ENCODE peak calls at places on chromosomes 6 and 20, in five cellular contexts. S, Z, X, N and R are unnamed samples.

GRCh38 chr6:106213660-106214276 is 111.8 kb downstream of the ATG5 start:
- DNase-seq in S (no peak), Z (no peak), X (no peak), N (no peak), R (no peak)

GRCh38 chr20:57471496-57472210 is 53.3 kb downstream of the CTCFL start:
- DNase-seq in S (no peak), Z (no peak), X (no peak), N (no peak), R (no peak)

GRCh38 chr6:162251257-162251656 is 476.3 kb downstream of the PRKN start:
- DNase-seq in S (no peak), Z (no peak), X (peak), N (no peak), R (no peak)

GRCh38 chr20:54476336-54476928 is 1.0 kb downstream of the DOK5 start:
- DNase-seq in S (no peak), Z (peak), X (no peak), N (no peak), R (no peak)

GRCh38 chr6:108791700-108792099 is 56.5 kb upstream of the ARMC2 start:
- DNase-seq in S (no peak), Z (no peak), X (no peak), N (no peak), R (no peak)

GRCh38 chr20:45581702-45582101 is 2.6 kb upstream of the WFDC8 start:
- DNase-seq in S (no peak), Z (no peak), X (no peak), N (no peak), R (no peak)

GRCh38 chr20:38841570-38841969 is 36.1 kb downstream of the PPP1R16B start:
- DNase-seq in S (no peak), Z (no peak), X (no peak), N (no peak), R (no peak)

GRCh38 chr20:13526551-13526950 is 112.2 kb downstream of the TASP1 start:
- DNase-seq in S (no peak), Z (no peak), X (no peak), N (no peak), R (no peak)

GRCh38 chr6:108115598-108116058 is 41.1 kb upstream of the OSTM1 start:
- DNase-seq in S (peak), Z (peak), X (peak), N (no peak), R (peak)

DNA sequence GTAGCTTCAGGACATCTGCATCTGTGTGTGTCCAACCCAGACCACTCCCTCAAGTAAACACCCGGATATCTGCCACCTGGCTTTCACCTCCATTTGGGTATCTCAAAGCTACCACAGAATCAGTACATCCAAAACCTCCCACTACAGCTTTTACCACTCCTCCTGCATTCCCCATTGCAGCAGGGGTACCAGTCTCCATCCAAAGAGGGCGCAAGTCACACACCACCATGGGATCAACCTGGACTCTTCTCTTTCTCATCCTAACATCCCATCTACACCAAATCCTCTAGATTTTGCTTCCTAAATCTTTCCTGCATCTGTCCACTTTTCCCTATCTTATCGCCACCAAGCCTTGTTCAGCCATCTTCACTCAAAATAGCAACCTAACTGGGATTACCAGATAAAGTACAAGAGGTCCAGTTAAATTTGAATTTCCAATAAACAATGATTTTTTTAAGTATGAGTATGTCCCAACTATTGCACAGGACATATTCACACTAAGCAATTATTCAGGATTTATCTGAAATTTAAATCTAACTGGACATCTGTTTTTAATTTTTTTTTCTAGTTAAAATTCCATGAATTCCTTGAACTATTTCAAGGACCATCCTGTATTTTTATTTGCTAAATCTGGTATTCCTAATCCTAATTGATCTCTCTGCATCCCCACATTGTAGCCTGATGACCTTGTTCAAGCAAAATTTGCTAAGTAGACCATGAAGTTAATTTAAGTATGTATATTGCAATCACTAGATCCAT is 164.3 kb upstream of the MLN start:
- DNase-seq in S (no peak), Z (no peak), X (no peak), N (no peak), R (no peak)
- TF ChIP-seq CTCF in S (peak), Z (peak), X (peak), N (peak), R (no peak)

GRCh38 chr20:60748086-60748485 is 504.0 kb upstream of the CDH4 start:
- DNase-seq in S (no peak), Z (no peak), X (no peak), N (no peak), R (no peak)

GRCh38 chr20:60751826-60752225 is 500.2 kb upstream of the CDH4 start:
- DNase-seq in S (no peak), Z (no peak), X (no peak), N (no peak), R (no peak)

GRCh38 chr20:60752741-60753420 is 499.2 kb upstream of the CDH4 start:
- DNase-seq in S (no peak), Z (no peak), X (no peak), N (no peak), R (no peak)

GRCh38 chr20:60750909-60751308 is 501.2 kb upstream of the CDH4 start:
- DNase-seq in S (no peak), Z (no peak), X (no peak), N (no peak), R (no peak)

GRCh38 chr20:60749804-60750602 is 502.1 kb upstream of the CDH4 start:
- DNase-seq in S (no peak), Z (no peak), X (peak), N (no peak), R (no peak)
- TF ChIP-seq CTCF in S (no peak), Z (no peak), X (no peak), N (no peak), R (no peak)

DNA sequence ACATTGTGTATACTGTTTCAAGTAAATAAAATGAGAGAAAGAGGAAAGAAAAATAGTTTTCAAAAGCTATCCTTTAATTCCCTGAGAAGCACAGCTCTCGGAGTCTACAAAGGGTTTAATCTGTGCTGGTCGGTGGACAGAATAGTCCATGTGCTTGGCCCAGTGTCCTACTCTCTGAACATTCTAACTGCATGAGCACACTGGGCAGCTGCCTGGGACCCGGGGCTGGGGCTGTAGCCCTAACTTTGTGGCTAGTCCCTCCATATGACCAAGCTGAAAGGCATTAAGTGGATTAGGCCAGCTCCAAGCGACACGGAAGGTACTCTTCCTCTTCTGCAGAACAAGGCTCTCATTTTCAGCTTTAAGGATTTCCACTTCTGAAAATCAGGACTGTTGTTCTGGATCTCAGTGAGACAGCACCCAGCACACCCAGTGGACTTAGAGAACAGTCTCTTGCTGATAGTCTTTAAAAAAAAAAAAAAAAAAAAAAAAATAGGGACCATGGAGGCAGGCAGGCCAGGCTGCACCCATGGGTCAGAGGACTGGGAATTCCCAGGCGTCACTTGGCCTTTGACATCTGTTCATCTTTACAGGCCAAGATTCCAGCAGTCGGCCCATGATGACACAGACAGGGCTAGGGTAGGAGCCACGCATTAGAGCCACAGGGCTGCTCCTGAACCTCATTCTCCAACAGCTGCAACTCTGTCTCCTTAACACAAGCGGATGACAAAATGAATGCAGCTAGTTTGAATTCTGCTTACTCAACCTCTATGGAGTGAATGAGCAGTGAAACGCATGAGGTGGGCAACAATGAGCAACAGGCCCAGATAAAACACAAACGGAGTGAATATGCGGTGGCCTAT is 126.2 kb downstream of the LY86 start:
- DNase-seq in S (no peak), Z (no peak), X (no peak), N (no peak), R (no peak)
- TF ChIP-seq CTCF in S (no peak), Z (no peak), X (no peak), N (no peak), R (no peak)

DNA sequence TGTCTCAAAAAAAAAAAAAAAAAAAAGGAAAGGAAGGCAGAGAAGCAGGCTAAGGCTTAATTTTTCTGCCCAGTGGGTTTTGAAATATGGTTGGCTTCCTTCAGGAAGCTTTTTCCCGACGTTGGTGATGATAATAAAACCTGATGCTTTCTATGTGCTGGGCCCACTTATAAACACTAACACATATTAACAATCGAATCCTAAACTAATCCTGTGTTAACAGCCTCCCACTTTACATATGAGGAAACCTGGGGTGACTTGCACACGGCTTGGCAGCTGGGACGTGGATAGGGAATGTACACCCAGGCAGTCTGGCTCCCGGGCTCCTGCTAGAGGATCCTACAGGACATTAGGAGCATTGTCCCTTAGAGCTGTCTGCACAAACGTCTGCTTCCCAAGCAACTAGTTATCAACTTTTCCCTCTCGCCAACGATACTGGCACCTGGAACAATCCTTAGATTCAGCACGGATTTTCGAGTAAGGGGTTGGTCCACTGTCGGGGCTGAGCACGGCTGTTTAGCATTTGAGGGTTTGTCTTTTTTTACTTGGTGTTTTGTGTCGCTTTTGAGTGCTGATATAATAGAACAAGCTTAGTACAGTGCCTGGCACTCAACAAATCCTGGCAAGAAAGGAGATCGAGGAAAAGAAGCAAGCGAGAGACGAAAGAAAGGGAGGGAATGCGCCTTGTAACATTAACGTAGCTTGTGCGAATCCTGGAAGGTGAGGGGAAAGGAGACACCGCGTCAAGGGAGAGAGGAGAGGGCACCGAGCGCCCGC is 622 bp upstream of the KIZ start:
- DNase-seq in S (no peak), Z (peak), X (no peak), N (peak), R (no peak)
- TF ChIP-seq CTCF in S (no peak), Z (no peak), X (no peak), N (peak), R (no peak)

GRCh38 chr20:12166053-12166717 is 248.5 kb downstream of the BTBD3 start:
- DNase-seq in S (no peak), Z (no peak), X (peak), N (no peak), R (no peak)
- TF ChIP-seq CTCF in S (no peak), Z (no peak), X (no peak), N (no peak), R (no peak)

GRCh38 chr20:22690000-22690399 is 105.6 kb upstream of the FOXA2 start:
- DNase-seq in S (no peak), Z (no peak), X (no peak), N (no peak), R (no peak)

GRCh38 chr20:22690616-22691179 is 106.3 kb upstream of the FOXA2 start:
- DNase-seq in S (no peak), Z (no peak), X (no peak), N (no peak), R (no peak)

GRCh38 chr20:22691369-22692118 is 107.2 kb upstream of the FOXA2 start:
- DNase-seq in S (peak), Z (peak), X (peak), N (peak), R (peak)

GRCh38 chr20:22689246-22689645 is 104.9 kb upstream of the FOXA2 start:
- DNase-seq in S (no peak), Z (no peak), X (no peak), N (no peak), R (no peak)

DNA sequence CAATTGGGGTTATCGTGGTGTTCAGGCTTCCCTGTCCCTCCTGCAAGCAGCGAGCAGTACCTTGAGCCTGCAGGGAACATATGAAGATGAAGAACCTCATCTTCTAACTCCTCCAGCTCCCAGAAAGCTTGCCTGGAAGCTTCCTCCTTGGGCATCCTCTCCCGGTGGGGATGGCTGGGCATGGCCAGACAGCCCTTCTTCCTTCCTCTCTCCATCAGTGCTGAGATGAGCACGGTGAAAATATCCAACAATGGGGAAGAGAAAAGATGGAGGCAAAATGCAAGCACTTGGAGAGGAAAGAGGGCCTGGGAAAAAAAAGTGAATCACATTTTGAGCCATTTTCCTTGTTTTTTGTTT is 107.7 kb upstream of the FOXA2 start:
- DNase-seq in S (no peak), Z (no peak), X (no peak), N (no peak), R (no peak)
- TF ChIP-seq CTCF in S (no peak), Z (no peak), X (no peak), N (no peak), R (no peak)

GRCh38 chr20:51468636-51469035 is 73.9 kb downstream of the NFATC2 start:
- DNase-seq in S (no peak), Z (no peak), X (no peak), N (no peak), R (no peak)
- TF ChIP-seq CTCF in S (no peak), Z (no peak), X (no peak), N (no peak), R (no peak)